ENCODE peak calls at places on chromosomes 2 and 18, in five cellular contexts. Y is astrocyte, T is PC-3, M is fibroblast of lung, J is MM.1S. V is an unnamed sample.

GRCh38 chr18:31424383-31424988 is 23.1 kb upstream of the DSG3 start:
- DNase-seq in Y (peak; percentile 37), T (peak; percentile 46), J (peak; percentile 7), M (peak; percentile 24), V (peak; percentile 69)

GRCh38 chr2:29726976-29727375 is 194.4 kb downstream of the ALK start:
- DNase-seq in Y (no peak), M (no peak), J (no peak), T (no peak), V (no peak)

GRCh38 chr2:239884875-239885274 is 140.3 kb downstream of the NDUFA10 start:
- DNase-seq in M (peak; percentile 5), T (no peak), Y (no peak), J (no peak), V (no peak)

GRCh38 chr2:33696234-33696633 is 97.1 kb upstream of the FAM98A start:
- DNase-seq in Y (no peak), T (no peak), J (no peak), M (no peak), V (no peak)

GRCh38 chr18:38307919-38308318 is 742.3 kb upstream of the CELF4 start:
- DNase-seq in T (no peak), Y (no peak), M (no peak), J (no peak), V (no peak)

GRCh38 chr2:170723446-170723958 is 8.4 kb downstream of the SP5 start:
- DNase-seq in J (no peak), Y (peak; percentile 24), M (no peak), T (no peak), V (no peak)

GRCh38 chr18:75129717-75130477 is 79.0 kb downstream of the PTGR3 start:
- DNase-seq in M (no peak), T (no peak), Y (no peak), J (no peak), V (no peak)

GRCh38 chr2:191265311-191266170 is 20.3 kb downstream of the MYO1B start:
- DNase-seq in M (peak; percentile 68), T (peak; percentile 33), Y (peak; percentile 91), J (no peak), V (no peak)

GRCh38 chr2:230893338-230893737 is 28.6 kb downstream of the ITM2C start:
- DNase-seq in M (no peak), Y (no peak), J (peak; percentile 93), T (no peak), V (no peak)

GRCh38 chr2:122203523-122203922 is 448.1 kb downstream of the TSN start:
- DNase-seq in T (peak; percentile 82), J (no peak), Y (peak; percentile 89), M (peak; percentile 59), V (peak; percentile 37)

GRCh38 chr2:104378853-104379374 is 475.0 kb upstream of the POU3F3 start:
- DNase-seq in J (peak; percentile 12), T (no peak), M (no peak), Y (peak; percentile 57), V (peak; percentile 77)

GRCh38 chr2:197174539-197175094 is 136.0 kb downstream of the ANKRD44 start:
- DNase-seq in J (no peak), T (peak; percentile 86), M (peak; percentile 29), Y (peak; percentile 75), V (peak; percentile 40)

DNA sequence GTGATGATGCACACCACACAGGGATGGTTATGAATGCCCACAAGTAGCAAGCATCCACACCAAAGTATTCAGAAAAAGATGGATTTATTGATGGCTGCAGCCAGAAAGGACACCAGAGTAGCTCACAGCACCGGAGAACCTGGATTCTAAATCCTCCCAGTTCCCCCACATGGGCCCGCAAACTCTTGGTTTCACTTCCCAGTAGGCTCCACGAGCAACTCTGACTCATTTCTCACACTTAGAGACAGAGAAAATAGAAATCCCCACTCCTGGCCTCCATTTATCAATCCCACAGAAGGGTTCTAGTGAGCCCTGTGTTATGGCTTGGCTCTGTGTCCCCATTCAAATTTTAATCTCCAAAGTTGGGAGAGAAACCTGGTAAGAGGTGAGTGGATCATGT is 426.7 kb upstream of the MYT1L start:
- DNase-seq in T (no peak), Y (no peak), M (no peak), J (no peak), V (no peak)
- H3K9me3 ChIP-seq in T (no peaks in the 10 kb centered on the region), Y (peaks cover 16% of the 10 kb centered on the region), M (no peaks in the 10 kb centered on the region), J (no peaks in the 10 kb centered on the region), V (no peaks in the 10 kb centered on the region)

DNA sequence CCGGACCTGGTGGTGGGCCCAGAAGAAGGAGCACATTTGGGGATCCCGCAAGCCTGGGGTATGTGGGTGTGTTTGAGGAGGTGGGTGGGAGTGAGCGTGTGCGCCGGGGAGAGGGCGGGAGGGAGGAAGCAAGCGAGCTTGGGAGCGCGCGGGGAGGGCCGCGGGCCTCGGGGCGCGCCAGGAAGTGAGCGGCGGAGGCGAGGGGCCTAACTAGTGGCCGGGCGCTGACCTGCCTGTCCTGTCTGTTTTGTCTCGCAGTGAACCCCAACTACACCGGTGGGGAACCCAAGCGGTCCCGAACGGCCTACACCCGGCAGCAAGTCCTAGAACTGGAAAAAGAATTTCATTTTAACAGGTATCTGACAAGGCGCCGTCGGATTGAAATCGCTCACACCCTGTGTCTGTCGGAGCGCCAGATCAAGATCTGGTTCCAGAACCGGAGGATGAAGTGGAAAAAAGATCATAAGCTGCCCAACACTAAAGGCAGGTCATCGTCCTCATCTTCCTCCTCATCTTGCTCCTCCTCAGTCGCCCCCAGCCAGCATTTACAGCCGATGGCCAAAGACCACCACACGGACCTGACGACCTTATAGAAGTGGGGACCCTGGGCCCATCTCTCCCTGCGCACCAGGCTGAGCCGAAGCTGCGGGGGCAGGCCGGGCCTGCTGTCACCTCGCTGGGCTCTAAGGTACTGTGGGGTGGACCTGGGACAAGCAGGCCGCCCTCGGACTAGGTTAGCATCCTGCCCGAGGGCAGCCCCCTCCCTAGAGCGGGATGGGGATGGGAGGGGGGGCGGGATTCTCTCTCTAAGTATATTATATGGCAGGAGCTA is 1.2 kb downstream of the HOXD4 start:
- DNase-seq in T (no peak), M (no peak), Y (no peak), J (no peak), V (no peak)
- TF ChIP-seq EZH2 in T (no peak), M (peak; percentile 57), Y (peak; percentile 50), J (no peak), V (peak; percentile 3)

DNA sequence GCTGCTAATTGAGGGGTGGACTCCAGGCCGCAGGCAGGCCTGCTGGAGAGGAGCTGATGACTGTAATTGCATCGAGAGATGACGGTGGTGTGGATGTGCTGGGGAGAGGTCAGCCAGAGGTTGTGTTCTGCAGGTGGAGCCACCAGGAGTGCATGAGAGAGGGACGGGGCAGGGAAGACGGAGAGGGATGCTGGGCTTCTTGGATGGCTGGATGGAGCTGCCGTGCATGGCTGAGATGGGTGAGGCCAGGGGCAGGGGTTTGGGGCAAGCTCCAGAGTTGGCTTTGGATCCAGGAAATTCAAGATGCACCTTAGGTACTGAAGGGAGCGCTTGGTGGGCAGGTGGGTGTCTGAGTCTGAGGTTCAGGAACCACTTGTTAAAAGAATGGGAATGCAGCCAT is 77.2 kb downstream of the SH3BP4 start:
- DNase-seq in J (no peak), T (no peak), M (no peak), Y (no peak), V (no peak)
- H2AFZ ChIP-seq in J (no peak overlapping the region), T (no peak overlapping the region), M (no peak overlapping the region), Y (no peak overlapping the region), V (no peak overlapping the region)

GRCh38 chr2:6845312-6845711 is 20.4 kb downstream of the CMPK2 start:
- DNase-seq in M (peak; percentile 37), T (no peak), J (no peak), Y (peak; percentile 18), V (no peak)
- H3K9me3 ChIP-seq in M (no peaks in the 10 kb centered on the region), T (peaks cover 50% of the 10 kb centered on the region), J (no peaks in the 10 kb centered on the region), Y (peaks cover 27% of the 10 kb centered on the region), V (peaks cover 25% of the 10 kb centered on the region)

GRCh38 chr18:30072609-30073385 is 969.7 kb downstream of the DSC3 start:
- DNase-seq in T (no peak), Y (no peak), J (no peak), M (no peak), V (no peak)
- TF ChIP-seq EZH2 in T (no peak), Y (no peak), J (no peak), M (no peak), V (no peak)

GRCh38 chr2:88159955-88160415 is 10.2 kb upstream of the THNSL2 start:
- DNase-seq in Y (peak; percentile 18), M (peak; percentile 77), J (peak; percentile 76), T (peak; percentile 84), V (peak; percentile 87)

GRCh38 chr2:88161446-88161845 is 8.7 kb upstream of the THNSL2 start:
- DNase-seq in Y (no peak), M (no peak), J (no peak), T (no peak), V (no peak)

GRCh38 chr2:88159481-88159880 is 10.7 kb upstream of the THNSL2 start:
- DNase-seq in M (no peak), T (no peak), Y (no peak), J (no peak), V (no peak)
- H2AFZ ChIP-seq in M (no peak overlapping the region), T (no peak overlapping the region), Y (no peak overlapping the region), J (no peak overlapping the region), V (no peak overlapping the region)

DNA sequence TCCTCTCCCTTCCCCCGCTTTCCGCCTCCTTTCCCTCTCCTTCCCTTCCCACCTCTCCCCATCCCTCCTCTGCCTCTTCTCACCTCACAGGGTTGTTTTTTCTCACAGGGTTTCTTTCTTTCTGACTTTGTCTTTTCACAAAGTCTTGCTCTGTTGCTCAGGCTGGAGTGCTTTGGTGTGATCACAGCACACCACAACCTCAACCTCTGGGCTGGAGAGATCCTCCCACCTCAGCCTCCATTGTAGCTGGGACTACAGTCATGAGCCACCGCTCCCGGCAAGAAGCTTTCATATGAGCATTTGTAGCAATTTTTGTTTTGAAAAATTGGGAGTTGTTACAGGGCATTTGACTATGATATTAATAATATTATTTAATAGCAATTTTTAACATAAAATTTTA is 32.9 kb downstream of the ACSL3 start:
- DNase-seq in T (no peak), M (no peak), J (no peak), Y (no peak), V (no peak)
- H3K9me3 ChIP-seq in T (no peaks in the 10 kb centered on the region), M (no peaks in the 10 kb centered on the region), J (no peaks in the 10 kb centered on the region), Y (no peaks in the 10 kb centered on the region), V (no peaks in the 10 kb centered on the region)

GRCh38 chr2:118013221-118013723 is 598 bp downstream of the CCDC93 start:
- DNase-seq in T (peak; percentile 7), J (peak; percentile 26), Y (no peak), M (no peak), V (peak; percentile 73)

GRCh38 chr2:118012778-118013177 is 1.1 kb downstream of the CCDC93 start:
- DNase-seq in M (no peak), Y (no peak), T (peak; percentile 14), J (no peak), V (no peak)

GRCh38 chr2:118013724-118014491 is at the start of gene CCDC93:
- DNase-seq in Y (peak; percentile 47), J (peak; percentile 85), M (peak; percentile 77), T (peak; percentile 87), V (peak; percentile 93)

GRCh38 chr2:118016911-118017310 is 3.0 kb upstream of the CCDC93 start:
- DNase-seq in T (no peak), J (no peak), Y (no peak), M (no peak), V (no peak)

DNA sequence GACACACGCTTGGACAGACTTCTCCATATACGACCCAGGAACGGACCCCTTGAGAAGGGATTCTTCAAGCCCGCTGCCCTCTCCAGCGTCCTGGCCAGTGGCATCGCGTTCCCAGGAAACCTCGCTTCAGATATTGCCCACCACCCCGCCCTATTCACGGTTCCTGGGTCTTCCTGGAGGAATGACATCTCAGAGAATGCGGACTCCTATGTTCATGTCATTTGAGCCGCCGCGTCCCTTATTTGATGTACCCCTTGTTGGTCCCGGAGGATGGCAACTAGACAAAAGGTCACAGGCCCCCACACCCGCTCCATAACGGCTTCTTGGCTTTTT is 588 bp upstream of the CCDC93 start:
- DNase-seq in M (no peak), T (no peak), J (no peak), Y (no peak), V (no peak)
- TF ChIP-seq EZH2 in M (no peak), T (no peak), J (no peak), Y (no peak), V (no peak)

GRCh38 chr2:39550701-39551285 is 113.7 kb upstream of the MAP4K3 start:
- DNase-seq in T (peak; percentile 62), M (no peak), J (no peak), Y (peak; percentile 61), V (no peak)
- H2AFZ ChIP-seq in T (peak overlapping the region; percentile 12), M (no peak overlapping the region), J (no peak overlapping the region), Y (no peak overlapping the region), V (no peak overlapping the region)

V was measured in hepatocyte.